ENCODE peak calls at places on chromosomes 4 and X, in ten cellular contexts. E is left lobe of liver; F is nucleus accumbens; D is activated naive CD8-positive, alpha-beta T cell treated with anti-CD3 and anti-CD28 coated beads, Interleukin-2, amount 50 U/mL, for 24 hours; U is left ventricle myocardium superior; Y is activated T-helper 9 cell treated with anti-CD3 and anti-CD28 coated beads, Interleukin-2, amount 50 U/mL, for 16 hours; Q is GM12865; A is memory B cell; K is non-pigmented ciliary epithelial cell; M is HTR-8/SVneo. J is an unnamed sample.

GRCh38 chr4:182560358-182560757 is 317.2 kb downstream of the TENM3 start:
- DNase-seq in E (no peak), F (no peak), D (no peak), U (no peak), Y (no peak), Q (no peak), A (no peak), K (peak), M (peak), J (no peak)

GRCh38 chr4:67694662-67695061 is 6.3 kb downstream of the UBA6 start:
- DNase-seq in E (no peak), F (no peak), D (no peak), U (no peak), Y (no peak), Q (no peak), A (no peak), K (no peak), M (no peak), J (no peak)

GRCh38 chrX:39854772-39855747 is 242.7 kb downstream of the BCOR start:
- DNase-seq in E (no peak), F (no peak), D (peak), U (no peak), Y (peak), Q (peak), A (peak), K (no peak), M (no peak), J (peak)

GRCh38 chr4:53057679-53058078 is 195.6 kb downstream of the RASL11B start:
- DNase-seq in E (no peak), F (no peak), D (no peak), U (no peak), Y (no peak), Q (no peak), A (no peak), K (no peak), M (no peak), J (no peak)

GRCh38 chr4:26127001-26127400 is 193.8 kb upstream of the RBPJ start:
- DNase-seq in E (no peak), F (no peak), D (no peak), U (no peak), Y (no peak), Q (no peak), A (no peak), K (no peak), M (no peak), J (no peak)

GRCh38 chr4:145734051-145734450 is 54.1 kb downstream of the C4orf51 start:
- DNase-seq in E (no peak), F (no peak), D (no peak), U (no peak), Y (no peak), Q (no peak), A (no peak), K (no peak), M (no peak), J (no peak)

GRCh38 chr4:54092405-54092759 is 7.6 kb upstream of the GSX2 start:
- DNase-seq in E (no peak), F (no peak), D (no peak), U (no peak), Y (no peak), Q (no peak), A (no peak), K (no peak), M (no peak), J (no peak)

GRCh38 chrX:140815868-140816267 is 106.3 kb downstream of the LINC00632 start:
- DNase-seq in E (no peak), F (no peak), D (no peak), U (no peak), Y (no peak), Q (no peak), A (no peak), K (no peak), M (peak), J (no peak)

GRCh38 chr4:111717916-111718315 is 427.3 kb upstream of the FAM241A start:
- DNase-seq in E (no peak), F (no peak), D (no peak), U (no peak), Y (no peak), Q (no peak), A (no peak), K (no peak), M (no peak), J (no peak)

GRCh38 chrX:129599996-129600395 is 54.8 kb downstream of the APLN start:
- DNase-seq in E (no peak), F (no peak), D (no peak), U (no peak), Y (no peak), Q (no peak), A (no peak), K (no peak), M (no peak), J (no peak)

GRCh38 chrX:130174051-130174704 is 2.4 kb downstream of the RAB33A start:
- DNase-seq in E (peak), F (no peak), D (no peak), U (peak), Y (no peak), Q (no peak), A (no peak), K (no peak), M (no peak), J (no peak)

GRCh38 chrX:84064164-84064563 is 123.8 kb downstream of the RPS6KA6 start:
- DNase-seq in E (no peak), F (no peak), D (no peak), U (no peak), Y (no peak), Q (no peak), A (no peak), K (no peak), M (no peak), J (no peak)

GRCh38 chr4:6087669-6088068 is 69.4 kb upstream of the C4orf50 start:
- DNase-seq in E (peak), F (peak), D (no peak), U (no peak), Y (no peak), Q (peak), A (no peak), K (no peak), M (peak), J (no peak)

GRCh38 chr4:40687676-40688389 is 58.2 kb upstream of the RBM47 start:
- DNase-seq in E (no peak), F (no peak), D (no peak), U (no peak), Y (no peak), Q (no peak), A (no peak), K (no peak), M (no peak), J (no peak)

GRCh38 chrX:108397627-108398392 is 40.4 kb downstream of the COL4A6 start:
- DNase-seq in E (no peak), F (no peak), D (no peak), U (no peak), Y (no peak), Q (peak), A (no peak), K (no peak), M (no peak), J (no peak)

GRCh38 chr4:787561-787981 is 38.4 kb downstream of the CPLX1 start:
- DNase-seq in E (no peak), F (no peak), D (no peak), U (peak), Y (no peak), Q (no peak), A (no peak), K (no peak), M (no peak), J (no peak)

GRCh38 chr4:156999175-156999517 is 27.5 kb upstream of the PDGFC start:
- DNase-seq in E (no peak), F (no peak), D (no peak), U (no peak), Y (no peak), Q (no peak), A (no peak), K (peak), M (peak), J (no peak)

GRCh38 chr4:143882892-143883291 is 22.5 kb downstream of the GYPE start:
- DNase-seq in E (no peak), F (no peak), D (no peak), U (no peak), Y (no peak), Q (no peak), A (no peak), K (no peak), M (no peak), J (no peak)

GRCh38 chr4:104418313-104418712 is 76.4 kb downstream of the CXXC4 start:
- DNase-seq in E (no peak), F (no peak), D (no peak), U (no peak), Y (no peak), Q (no peak), A (no peak), K (no peak), M (no peak), J (no peak)

GRCh38 chrX:41664307-41665299 is 24.2 kb upstream of the GPR34 start:
- DNase-seq in E (no peak), F (no peak), D (peak), U (no peak), Y (peak), Q (peak), A (no peak), K (no peak), M (no peak), J (no peak)

GRCh38 chr4:1011022-1011694 is at the start of gene FGFRL1:
- DNase-seq in E (peak), F (peak), D (peak), U (peak), Y (peak), Q (peak), A (peak), K (no peak), M (peak), J (peak)

J was measured in naive B cell.